ENCODE peak calls at places on chromosomes 11 and 22, in seven cellular contexts. N is T-cell, H is Right ventricle myocardium superior, R is A172, Z is EL, T is neural crest cell, W is small intestine. E is an unnamed sample.

GRCh38 chr22:35191412-35191811 is 65.9 kb upstream of the HMGXB4 start:
- DNase-seq in W (no peak), H (no peak), R (peak; percentile 86), Z (peak; percentile 81), T (no peak), N (no peak), E (no peak)

GRCh38 chr11:76194872-76195668 is 11.2 kb downstream of the WNT11 start:
- DNase-seq in R (no peak), H (no peak), W (no peak), N (no peak), T (no peak), Z (no peak), E (no peak)

GRCh38 chr11:88414981-88415391 is 77.5 kb upstream of the CTSC start:
- DNase-seq in T (no peak), N (no peak), W (no peak), Z (peak; percentile 63), H (no peak), R (peak; percentile 43), E (no peak)

GRCh38 chr22:19852177-19852781 is 2.4 kb downstream of the GNB1L start:
- DNase-seq in H (no peak), N (no peak), Z (no peak), T (no peak), W (no peak), R (no peak), E (peak; percentile 29)

GRCh38 chr11:74019104-74019738 is 10.3 kb upstream of the UCP3 start:
- DNase-seq in R (no peak), N (no peak), W (peak; percentile 84), H (no peak), Z (no peak), T (no peak), E (no peak)

GRCh38 chr22:36726007-36726380 is 22.4 kb upstream of the CACNG2 start:
- DNase-seq in R (no peak), H (no peak), N (no peak), T (no peak), W (no peak), Z (no peak), E (no peak)

GRCh38 chr11:6828103-6828502 is 17.4 kb upstream of the OR10A5 start:
- DNase-seq in H (no peak), T (no peak), R (no peak), W (no peak), Z (no peak), N (no peak), E (no peak)

GRCh38 chr11:9858822-9859221 is 194.9 kb downstream of the SWAP70 start:
- DNase-seq in H (no peak), W (no peak), Z (peak; percentile 47), T (no peak), R (peak; percentile 50), N (no peak), E (no peak)

GRCh38 chr11:110339456-110339855 is 43.0 kb upstream of the RDX start:
- DNase-seq in Z (no peak), W (no peak), R (no peak), T (no peak), H (no peak), N (no peak), E (no peak)

GRCh38 chr11:134374171-134374570 is 37.9 kb downstream of the B3GAT1 start:
- DNase-seq in H (no peak), N (no peak), W (no peak), R (no peak), Z (no peak), T (no peak), E (no peak)

GRCh38 chr11:32400196-32400595 is 35.1 kb downstream of the WT1 start:
- DNase-seq in W (no peak), T (no peak), R (peak; percentile 73), Z (peak; percentile 17), N (no peak), H (no peak), E (no peak)

GRCh38 chr11:86978756-86979608 is 23.8 kb upstream of the FZD4 start:
- DNase-seq in N (no peak), W (peak; percentile 38), R (peak; percentile 18), H (no peak), Z (peak; percentile 43), T (no peak), E (no peak)

GRCh38 chr22:32661737-32662586 is 139.5 kb upstream of the TIMP3 start:
- DNase-seq in W (no peak), H (no peak), R (no peak), N (no peak), T (no peak), Z (peak; percentile 79), E (no peak)

GRCh38 chr22:38629108-38629507 is 27.1 kb downstream of the FAM227A start:
- DNase-seq in R (no peak), Z (no peak), H (no peak), T (no peak), N (no peak), W (no peak), E (no peak)

GRCh38 chr11:7186190-7186589 is 65.5 kb upstream of the SYT9 start:
- DNase-seq in Z (peak; percentile 92), R (no peak), N (no peak), H (no peak), W (no peak), T (no peak), E (no peak)

GRCh38 chr11:124276081-124276480 is 19.9 kb downstream of the OR8G5 start:
- DNase-seq in R (peak; percentile 39), Z (peak; percentile 43), W (peak; percentile 2), H (no peak), N (no peak), T (no peak), E (no peak)

GRCh38 chr11:102467080-102467708 is 14.6 kb upstream of the TMEM123 start:
- DNase-seq in W (peak; percentile 65), Z (no peak), T (no peak), H (no peak), N (no peak), R (no peak), E (no peak)

GRCh38 chr11:12547953-12548650 is 126.1 kb upstream of the TEAD1 start:
- DNase-seq in T (no peak), H (peak; percentile 47), N (no peak), R (no peak), Z (no peak), W (no peak), E (no peak)

GRCh38 chr11:123461164-123461563 is 31.1 kb downstream of the GRAMD1B start:
- DNase-seq in R (no peak), Z (no peak), H (peak; percentile 82), W (no peak), T (no peak), N (no peak), E (no peak)

GRCh38 chr22:24033731-24034130 is 22.6 kb downstream of the CABIN1 start:
- DNase-seq in N (no peak), T (no peak), R (no peak), Z (no peak), H (no peak), W (no peak), E (no peak)

GRCh38 chr11:113595810-113596594 is 110.1 kb downstream of the TMPRSS5 start:
- DNase-seq in Z (no peak), H (no peak), N (no peak), R (no peak), W (no peak), T (no peak), E (no peak)

GRCh38 chr22:42895087-42895486 is 38.0 kb upstream of the ARFGAP3 start:
- DNase-seq in T (no peak), N (peak; percentile 38), W (no peak), Z (no peak), H (no peak), R (no peak), E (no peak)

GRCh38 chr11:15629690-15630321 is 515.1 kb downstream of the INSC start:
- DNase-seq in N (no peak), Z (no peak), W (peak; percentile 69), R (no peak), T (peak; percentile 22), H (peak; percentile 52), E (no peak)

GRCh38 chr22:22835892-22836291 is 51.7 kb upstream of the IGLL5 start:
- DNase-seq in R (no peak), N (no peak), T (no peak), Z (no peak), W (no peak), H (no peak), E (no peak)

GRCh38 chr11:33453225-33453624 is 196.0 kb downstream of the HIPK3 start:
- DNase-seq in H (no peak), Z (no peak), T (no peak), N (no peak), W (no peak), R (no peak), E (no peak)

GRCh38 chr22:43890901-43891331 is 897 bp downstream of the PNPLA5 start:
- DNase-seq in W (no peak), N (no peak), R (no peak), H (no peak), Z (no peak), T (no peak), E (peak; percentile 32)

GRCh38 chr11:68655806-68656205 is 28.5 kb upstream of the GAL start:
- DNase-seq in W (no peak), N (no peak), R (no peak), T (no peak), Z (no peak), H (peak; percentile 29), E (no peak)

GRCh38 chr11:11845551-11845950 is 3.8 kb downstream of the USP47 start:
- DNase-seq in T (no peak), N (no peak), R (no peak), H (no peak), Z (peak; percentile 60), W (no peak), E (no peak)

GRCh38 chr11:102382384-102382783 is 35.4 kb downstream of the BIRC2 start:
- DNase-seq in Z (no peak), H (no peak), W (no peak), N (no peak), T (no peak), R (no peak), E (no peak)

GRCh38 chr11:73177380-73178091 is 35.4 kb upstream of the FCHSD2 start:
- DNase-seq in N (no peak), W (no peak), T (no peak), Z (peak; percentile 32), H (peak; percentile 71), R (no peak), E (peak; percentile 59)

GRCh38 chr11:46243796-46244109 is 33.7 kb upstream of the CREB3L1 start:
- DNase-seq in T (no peak), R (no peak), Z (no peak), W (no peak), H (no peak), N (no peak), E (no peak)

GRCh38 chr11:6572215-6572614 is 31.2 kb downstream of the RRP8 start:
- DNase-seq in H (no peak), N (no peak), W (no peak), T (no peak), R (peak; percentile 27), Z (peak; percentile 61), E (no peak)

GRCh38 chr11:69293819-69294505 is at the start of gene MYEOV:
- DNase-seq in Z (peak; percentile 38), R (peak; percentile 61), H (peak; percentile 40), N (no peak), W (peak; percentile 76), T (no peak), E (no peak)

GRCh38 chr22:39980635-39981034 is 14.1 kb upstream of the FAM83F start:
- DNase-seq in H (no peak), R (no peak), N (no peak), W (no peak), Z (no peak), T (no peak), E (peak; percentile 26)

E was measured in anterior cingulate cortex.